ENCODE peak calls at places on chromosomes 3 and 15, in six cellular contexts. One of them, this sample, is unnamed.
A peak's percentile ranks its signal among the peaks of the same experiment; 100 is the strongest.

GRCh38 chr3:43948013-43948412 is 257.3 kb downstream of the ABHD5 start:
- DNase-seq in adrenal gland: no peak
- DNase-seq in heart left ventricle: no peak
- DNase-seq in right lobe of liver: no peak
- DNase-seq in breast epithelium: no peak
- DNase-seq in A549: no peak
- DNase-seq in this sample: no peak

GRCh38 chr15:66849393-66849745 is 147.3 kb downstream of the SMAD6 start:
- DNase-seq in adrenal gland: no peak
- DNase-seq in heart left ventricle: peak; percentile 2
- DNase-seq in right lobe of liver: no peak
- DNase-seq in breast epithelium: no peak
- DNase-seq in A549: no peak
- DNase-seq in this sample: no peak

GRCh38 chr3:133271491-133271890 is 128.4 kb upstream of the BFSP2 start:
- DNase-seq in adrenal gland: no peak
- DNase-seq in heart left ventricle: no peak
- DNase-seq in right lobe of liver: no peak
- DNase-seq in breast epithelium: no peak
- DNase-seq in A549: no peak
- DNase-seq in this sample: no peak

GRCh38 chr15:25860885-25861866 is 2.0 kb downstream of the ATP10A start:
- DNase-seq in adrenal gland: no peak
- DNase-seq in heart left ventricle: no peak
- DNase-seq in right lobe of liver: peak; percentile 30
- DNase-seq in breast epithelium: no peak
- DNase-seq in A549: no peak
- DNase-seq in this sample: peak; percentile 22

GRCh38 chr3:114809668-114810413 is 337.2 kb downstream of the ZBTB20 start:
- DNase-seq in adrenal gland: no peak
- DNase-seq in heart left ventricle: no peak
- DNase-seq in right lobe of liver: peak; percentile 68
- DNase-seq in breast epithelium: no peak
- DNase-seq in A549: peak; percentile 11
- DNase-seq in this sample: no peak

GRCh38 chr15:31487811-31488436 is 161.3 kb downstream of the KLF13 start:
- DNase-seq in adrenal gland: no peak
- DNase-seq in heart left ventricle: no peak
- DNase-seq in right lobe of liver: no peak
- DNase-seq in breast epithelium: no peak
- DNase-seq in A549: peak; percentile 29
- DNase-seq in this sample: no peak

GRCh38 chr15:55289573-55290360 is at the start of gene RAB27A:
- DNase-seq in adrenal gland: peak; percentile 79
- DNase-seq in heart left ventricle: peak; percentile 65
- DNase-seq in right lobe of liver: peak; percentile 88
- DNase-seq in breast epithelium: peak; percentile 72
- DNase-seq in A549: peak; percentile 77
- DNase-seq in this sample: peak; percentile 84

GRCh38 chr3:66702126-66702525 is 201.3 kb upstream of the LRIG1 start:
- DNase-seq in adrenal gland: no peak
- DNase-seq in heart left ventricle: no peak
- DNase-seq in right lobe of liver: no peak
- DNase-seq in breast epithelium: no peak
- DNase-seq in A549: no peak
- DNase-seq in this sample: peak; percentile 21

GRCh38 chr15:90402230-90402629 is 14.2 kb downstream of the IQGAP1 start:
- DNase-seq in adrenal gland: peak; percentile 70
- DNase-seq in heart left ventricle: peak; percentile 19
- DNase-seq in right lobe of liver: no peak
- DNase-seq in breast epithelium: no peak
- DNase-seq in A549: peak; percentile 66
- DNase-seq in this sample: no peak

DNA sequence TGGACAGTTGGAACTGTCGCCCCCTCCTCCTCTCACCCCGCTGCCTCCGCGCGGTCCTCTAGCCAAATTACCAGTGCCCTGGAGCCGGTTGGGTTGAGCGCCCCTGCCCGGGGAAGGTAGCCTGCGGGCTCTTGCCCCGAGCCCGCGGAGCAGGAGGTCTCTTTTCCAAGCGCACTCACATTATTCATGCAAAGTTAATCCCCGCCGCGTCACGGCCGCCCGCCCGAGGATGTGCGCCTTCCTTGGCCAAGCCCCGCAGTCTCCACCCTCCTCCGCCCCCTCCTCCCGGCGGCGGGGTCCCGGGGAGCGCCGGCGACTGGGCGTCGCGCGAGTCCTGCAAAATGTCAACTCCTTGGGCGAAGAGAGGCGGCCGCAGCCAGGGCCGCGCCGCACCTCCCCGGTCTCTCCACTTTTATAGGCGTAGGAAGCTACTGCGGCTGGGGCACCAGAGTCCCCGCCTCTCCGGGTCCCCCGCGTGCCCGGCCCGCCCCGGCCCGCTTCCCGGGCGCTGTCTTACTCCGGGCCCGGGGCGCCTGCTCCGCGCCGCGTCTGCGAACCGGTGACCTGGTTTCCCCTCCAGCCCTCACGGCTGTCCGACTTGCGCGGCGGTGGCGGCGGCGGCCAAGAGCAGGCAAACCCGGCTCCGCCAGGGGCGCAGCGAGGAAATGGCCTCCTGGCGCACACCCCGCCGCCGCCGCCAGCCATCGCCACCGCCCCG is at the start of gene THRB:
- DNase-seq in adrenal gland: peak; percentile 82
- DNase-seq in heart left ventricle: peak; percentile 79
- DNase-seq in right lobe of liver: peak; percentile 84
- DNase-seq in breast epithelium: peak; percentile 76
- DNase-seq in A549: peak; percentile 70
- DNase-seq in this sample: peak; percentile 77
- TF ChIP-seq POLR2A in adrenal gland: peak; percentile 75
- TF ChIP-seq POLR2A in heart left ventricle: no peak
- TF ChIP-seq POLR2A in right lobe of liver: peak; percentile 85
- TF ChIP-seq POLR2A in breast epithelium: peak; percentile 43
- TF ChIP-seq POLR2A in A549: no peak
- TF ChIP-seq POLR2A in this sample: peak; percentile 86

GRCh38 chr3:129121792-129122696 is at the start of gene RAB43:
- DNase-seq in adrenal gland: peak; percentile 87
- DNase-seq in heart left ventricle: peak; percentile 89
- DNase-seq in right lobe of liver: peak; percentile 97
- DNase-seq in breast epithelium: peak; percentile 93
- DNase-seq in A549: peak; percentile 80
- DNase-seq in this sample: peak; percentile 93
- TF ChIP-seq POLR2A in adrenal gland: no peak
- TF ChIP-seq POLR2A in heart left ventricle: no peak
- TF ChIP-seq POLR2A in right lobe of liver: no peak
- TF ChIP-seq POLR2A in breast epithelium: no peak
- TF ChIP-seq POLR2A in A549: no peak
- TF ChIP-seq POLR2A in this sample: no peak

GRCh38 chr3:184362668-184363540 is 1.4 kb downstream of the POLR2H start:
- DNase-seq in adrenal gland: peak; percentile 96
- DNase-seq in heart left ventricle: peak; percentile 95
- DNase-seq in right lobe of liver: peak; percentile 97
- DNase-seq in breast epithelium: peak; percentile 96
- DNase-seq in A549: peak; percentile 97
- DNase-seq in this sample: peak; percentile 98

GRCh38 chr3:184360070-184360833 is 1.2 kb downstream of the CLCN2 start:
- DNase-seq in adrenal gland: no peak
- DNase-seq in heart left ventricle: no peak
- DNase-seq in right lobe of liver: no peak
- DNase-seq in breast epithelium: no peak
- DNase-seq in A549: no peak
- DNase-seq in this sample: no peak

GRCh38 chr3:184361932-184362667 is 590 bp downstream of the POLR2H start:
- DNase-seq in adrenal gland: peak; percentile 82
- DNase-seq in heart left ventricle: peak; percentile 64
- DNase-seq in right lobe of liver: peak; percentile 82
- DNase-seq in breast epithelium: no peak
- DNase-seq in A549: peak; percentile 81
- DNase-seq in this sample: peak; percentile 81

GRCh38 chr3:184360834-184361531 is 422 bp downstream of the CLCN2 start:
- DNase-seq in adrenal gland: no peak
- DNase-seq in heart left ventricle: no peak
- DNase-seq in right lobe of liver: no peak
- DNase-seq in breast epithelium: no peak
- DNase-seq in A549: no peak
- DNase-seq in this sample: no peak

DNA sequence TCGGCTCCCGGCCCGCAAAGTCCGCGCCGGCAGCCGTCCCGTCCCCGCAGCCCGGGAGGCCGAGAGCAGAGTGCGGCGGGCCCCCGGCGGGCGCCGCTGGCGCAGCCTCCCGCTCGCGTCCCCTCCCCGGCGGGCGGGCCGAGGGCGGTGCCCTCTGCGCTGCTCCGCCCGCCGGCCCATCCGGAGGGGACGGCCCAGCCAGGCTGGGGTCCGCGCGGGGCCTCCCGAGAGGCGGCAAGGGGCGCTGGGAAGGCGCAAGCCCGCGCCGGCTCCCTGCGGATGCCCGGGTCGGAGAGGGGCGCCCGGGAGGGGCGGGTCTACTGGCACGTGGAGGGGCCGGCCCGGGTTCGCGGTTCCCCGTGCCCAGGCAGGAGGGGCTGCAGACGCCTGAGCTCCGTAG is at the start of the genes CLCN2 and POLR2H:
- DNase-seq in adrenal gland: peak; percentile 51
- DNase-seq in heart left ventricle: peak; percentile 65
- DNase-seq in right lobe of liver: peak; percentile 65
- DNase-seq in breast epithelium: no peak
- DNase-seq in A549: peak; percentile 28
- DNase-seq in this sample: peak; percentile 65
- TF ChIP-seq POLR2A in adrenal gland: peak; percentile 50
- TF ChIP-seq POLR2A in heart left ventricle: no peak
- TF ChIP-seq POLR2A in right lobe of liver: peak; percentile 83
- TF ChIP-seq POLR2A in breast epithelium: peak; percentile 5
- TF ChIP-seq POLR2A in A549: peak; percentile 54
- TF ChIP-seq POLR2A in this sample: peak; percentile 37

DNA sequence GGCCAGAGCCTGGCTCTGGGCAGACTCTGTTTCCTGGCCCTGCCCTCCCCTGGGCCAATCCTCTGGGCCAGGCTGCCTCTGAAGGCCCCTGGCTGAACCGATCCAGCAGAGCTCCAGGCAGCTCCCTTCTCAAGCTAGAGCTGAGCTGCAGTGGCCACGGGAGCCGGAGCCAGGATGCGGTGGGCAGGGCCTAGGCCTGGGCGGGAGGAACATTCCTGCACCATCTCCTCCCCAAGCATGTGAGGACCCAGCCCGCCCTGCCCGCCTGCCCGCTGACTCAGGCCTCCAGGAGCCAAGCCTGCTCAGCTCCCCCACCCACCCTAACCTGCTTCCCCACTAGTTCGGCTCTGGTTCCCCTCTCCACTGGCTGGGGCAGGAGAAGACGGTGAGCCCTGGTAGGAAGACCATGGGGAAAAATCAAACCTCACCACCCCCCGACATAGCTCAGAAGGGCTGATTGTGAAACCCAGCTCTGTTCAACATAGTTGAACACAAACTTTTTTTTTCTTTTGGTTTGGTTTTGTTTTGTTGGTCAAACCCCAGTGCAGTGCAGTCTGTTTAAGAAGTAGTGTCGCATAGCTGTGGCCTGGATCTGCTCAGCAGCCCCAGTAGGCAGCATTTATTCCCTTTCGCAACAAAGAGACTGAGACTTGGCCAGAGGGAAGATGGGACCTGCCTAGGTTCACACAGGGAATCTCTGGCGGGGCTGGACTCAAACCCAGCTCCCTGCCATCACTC is 13.5 kb downstream of the SNX33 start:
- DNase-seq in adrenal gland: peak; percentile 76
- DNase-seq in heart left ventricle: peak; percentile 83
- DNase-seq in right lobe of liver: peak; percentile 83
- DNase-seq in breast epithelium: peak; percentile 84
- DNase-seq in A549: peak; percentile 83
- DNase-seq in this sample: peak; percentile 83
- TF ChIP-seq POLR2A in adrenal gland: no peak
- TF ChIP-seq POLR2A in heart left ventricle: no peak
- TF ChIP-seq POLR2A in right lobe of liver: peak; percentile 25
- TF ChIP-seq POLR2A in breast epithelium: no peak
- TF ChIP-seq POLR2A in A549: no peak
- TF ChIP-seq POLR2A in this sample: no peak

GRCh38 chr3:25911525-25912295 is 121.8 kb downstream of the OXSM start:
- DNase-seq in adrenal gland: no peak
- DNase-seq in heart left ventricle: no peak
- DNase-seq in right lobe of liver: no peak
- DNase-seq in breast epithelium: no peak
- DNase-seq in A549: no peak
- DNase-seq in this sample: no peak
- TF ChIP-seq POLR2A in adrenal gland: no peak
- TF ChIP-seq POLR2A in heart left ventricle: no peak
- TF ChIP-seq POLR2A in right lobe of liver: no peak
- TF ChIP-seq POLR2A in breast epithelium: no peak
- TF ChIP-seq POLR2A in A549: no peak
- TF ChIP-seq POLR2A in this sample: no peak